ENCODE peak calls at places on chromosomes 2 and 18, in five cellular contexts. Z is neural progenitor cell, X is A549, W is lower lobe of right lung, I is tibial artery. R is an unnamed sample. For H3K4me1, the result is how much of the 10 kb centered on the place peaks cover.

GRCh38 chr2:239223330-239224248 is 177.2 kb downstream of the HDAC4 start:
- DNase-seq in Z (no peak), X (no peak), W (no peak), I (peak), R (peak)

GRCh38 chr2:159875083-159875482 is 77.1 kb upstream of the CD302 start:
- DNase-seq in Z (no peak), X (no peak), W (no peak), I (no peak), R (peak)

GRCh38 chr2:220071716-220072115 is 444.3 kb downstream of the SLC4A3 start:
- DNase-seq in Z (no peak), X (no peak), W (no peak), I (no peak), R (no peak)

GRCh38 chr2:179302764-179303561 is 38.3 kb upstream of the SESTD1 start:
- DNase-seq in Z (no peak), X (no peak), W (no peak), I (no peak), R (no peak)

GRCh38 chr2:85538507-85539360 is at the start of gene MAT2A:
- DNase-seq in Z (peak), X (peak), W (peak), I (peak), R (peak)

GRCh38 chr2:25417715-25418369 is 76.1 kb upstream of the DNMT3A start:
- DNase-seq in Z (no peak), X (no peak), W (no peak), I (no peak), R (no peak)

GRCh38 chr2:33267745-33268144 is 208.7 kb upstream of the RASGRP3 start:
- DNase-seq in Z (no peak), X (no peak), W (no peak), I (no peak), R (no peak)

GRCh38 chr18:67694787-67695186 is 178.3 kb upstream of the DSEL start:
- DNase-seq in Z (no peak), X (no peak), W (no peak), I (no peak), R (peak)

GRCh38 chr2:238643400-238643907 is 204.4 kb upstream of the TWIST2 start:
- DNase-seq in Z (no peak), X (no peak), W (no peak), I (no peak), R (no peak)

GRCh38 chr2:191041418-191042161 is 27.6 kb upstream of the STAT1 start:
- DNase-seq in Z (no peak), X (peak), W (peak), I (no peak), R (peak)

GRCh38 chr2:161424179-161424763 is 8.2 kb downstream of the TBR1 start:
- DNase-seq in Z (peak), X (no peak), W (no peak), I (no peak), R (no peak)

GRCh38 chr18:61893304-61893970 is 630 bp upstream of the RNF152 start:
- DNase-seq in Z (peak), X (peak), W (peak), I (peak), R (peak)

GRCh38 chr2:176768185-176768584 is 444.4 kb upstream of the HNRNPA3 start:
- DNase-seq in Z (no peak), X (no peak), W (no peak), I (no peak), R (peak)

GRCh38 chr2:68214381-68214780 is 38.0 kb downstream of the PPP3R1 start:
- DNase-seq in Z (no peak), X (no peak), W (no peak), I (no peak), R (no peak)

GRCh38 chr18:28087173-28087563 is 89.8 kb downstream of the CDH2 start:
- DNase-seq in Z (no peak), X (no peak), W (no peak), I (no peak), R (no peak)

GRCh38 chr18:43919565-43919964 is 642.3 kb upstream of the SYT4 start:
- DNase-seq in Z (no peak), X (no peak), W (no peak), I (no peak), R (no peak)

GRCh38 chr18:34772887-34773286 is 62.8 kb downstream of the DTNA start:
- DNase-seq in Z (no peak), X (no peak), W (no peak), I (no peak), R (no peak)

GRCh38 chr2:116222793-116223192 is 1591.7 kb upstream of the DDX18 start:
- DNase-seq in Z (no peak), X (no peak), W (no peak), I (no peak), R (no peak)

GRCh38 chr2:234245945-234246344 is 195.4 kb downstream of the SPP2 start:
- DNase-seq in Z (no peak), X (peak), W (no peak), I (no peak), R (no peak)

GRCh38 chr2:9778012-9778411 is 65.3 kb upstream of the TAF1B start:
- DNase-seq in Z (no peak), X (peak), W (peak), I (no peak), R (peak)

GRCh38 chr2:11703700-11704099 is 33.7 kb upstream of the NTSR2 start:
- DNase-seq in Z (no peak), X (no peak), W (no peak), I (no peak), R (no peak)

GRCh38 chr2:9772999-9773904 is 70.0 kb upstream of the TAF1B start:
- DNase-seq in Z (no peak), X (no peak), W (peak), I (no peak), R (no peak)

GRCh38 chr2:151769606-151770005 is 35.3 kb upstream of the NEB start:
- DNase-seq in Z (no peak), X (no peak), W (no peak), I (no peak), R (no peak)

GRCh38 chr2:233380132-233381012 is 26.1 kb downstream of the DGKD start:
- DNase-seq in Z (no peak), X (no peak), W (no peak), I (no peak), R (no peak)

GRCh38 chr2:215171151-215171550 is 32.7 kb upstream of the ABCA12 start:
- DNase-seq in Z (no peak), X (no peak), W (no peak), I (no peak), R (peak)

GRCh38 chr2:26530696-26531095 is 52.8 kb upstream of the OTOF start:
- DNase-seq in Z (no peak), X (no peak), W (no peak), I (no peak), R (no peak)

GRCh38 chr2:44906972-44907371 is 34.5 kb upstream of the SIX3 start:
- DNase-seq in Z (no peak), X (no peak), W (no peak), I (no peak), R (no peak)

GRCh38 chr2:144430722-144431163 is 89.2 kb downstream of the ZEB2 start:
- DNase-seq in Z (no peak), X (no peak), W (no peak), I (peak), R (no peak)

GRCh38 chr2:172735646-172736418 is at the start of gene RAPGEF4:
- DNase-seq in Z (peak), X (peak), W (no peak), I (no peak), R (no peak)

GRCh38 chr2:200405599-200406298 is 99.3 kb downstream of the SPATS2L start:
- DNase-seq in Z (no peak), X (peak), W (no peak), I (no peak), R (peak)

GRCh38 chr18:853471-853870 is 41.4 kb upstream of the YES1 start:
- DNase-seq in Z (no peak), X (no peak), W (no peak), I (no peak), R (no peak)

GRCh38 chr2:43152186-43152585 is 74.2 kb downstream of the ZFP36L2 start:
- DNase-seq in Z (no peak), X (no peak), W (no peak), I (no peak), R (no peak)

GRCh38 chr2:124540805-124541204 is 515.7 kb downstream of the CNTNAP5 start:
- DNase-seq in Z (no peak), X (no peak), W (no peak), I (no peak), R (no peak)

GRCh38 chr18:12435867-12436266 is 28.1 kb downstream of the PRELID3A start:
- DNase-seq in Z (no peak), X (no peak), W (no peak), I (no peak), R (no peak)

GRCh38 chr2:142582317-142582716 is 295.1 kb upstream of the KYNU start:
- DNase-seq in Z (no peak), X (no peak), W (no peak), I (no peak), R (no peak)

GRCh38 chr18:37987901-37988300 is 422.3 kb upstream of the CELF4 start:
- DNase-seq in Z (no peak), X (no peak), W (no peak), I (no peak), R (no peak)

GRCh38 chr2:133841905-133842304 is 273.6 kb upstream of the NCKAP5 start:
- DNase-seq in Z (no peak), X (no peak), W (no peak), I (no peak), R (no peak)

GRCh38 chr2:29254-29653 is 17.1 kb downstream of the FAM110C start:
- DNase-seq in Z (no peak), X (no peak), W (no peak), I (no peak), R (no peak)

GRCh38 chr2:26891-27290 is 19.4 kb downstream of the FAM110C start:
- DNase-seq in Z (no peak), X (no peak), W (no peak), I (no peak), R (no peak)

GRCh38 chr2:24122-24521 is 22.2 kb downstream of the FAM110C start:
- DNase-seq in Z (no peak), X (no peak), W (no peak), I (no peak), R (peak)

GRCh38 chr2:32068-32467 is 14.2 kb downstream of the FAM110C start:
- DNase-seq in Z (no peak), X (no peak), W (no peak), I (no peak), R (no peak)

GRCh38 chr2:28401-28975 is 17.8 kb downstream of the FAM110C start:
- DNase-seq in Z (no peak), X (no peak), W (no peak), I (no peak), R (no peak)
- H3K4me1 ChIP-seq in Z (under half), X (under half), W (under half), I (under half), R (under half)

GRCh38 chr18:24232814-24233213 is 94.0 kb downstream of the CABYR start:
- DNase-seq in Z (no peak), X (no peak), W (no peak), I (no peak), R (no peak)
- H3K4me1 ChIP-seq in Z (under half), X (under half), W (under half), I (under half), R (under half)

GRCh38 chr2:230317366-230317765 is 9.6 kb upstream of the SP140L start:
- DNase-seq in Z (no peak), X (no peak), W (no peak), I (no peak), R (no peak)

GRCh38 chr2:230319211-230319862 is 7.7 kb upstream of the SP140L start:
- DNase-seq in Z (no peak), X (no peak), W (no peak), I (no peak), R (peak)

GRCh38 chr2:230322561-230323384 is 4.2 kb upstream of the SP140L start:
- DNase-seq in Z (no peak), X (no peak), W (no peak), I (no peak), R (no peak)

GRCh38 chr2:230321031-230321430 is 6.0 kb upstream of the SP140L start:
- DNase-seq in Z (no peak), X (no peak), W (no peak), I (no peak), R (no peak)

DNA sequence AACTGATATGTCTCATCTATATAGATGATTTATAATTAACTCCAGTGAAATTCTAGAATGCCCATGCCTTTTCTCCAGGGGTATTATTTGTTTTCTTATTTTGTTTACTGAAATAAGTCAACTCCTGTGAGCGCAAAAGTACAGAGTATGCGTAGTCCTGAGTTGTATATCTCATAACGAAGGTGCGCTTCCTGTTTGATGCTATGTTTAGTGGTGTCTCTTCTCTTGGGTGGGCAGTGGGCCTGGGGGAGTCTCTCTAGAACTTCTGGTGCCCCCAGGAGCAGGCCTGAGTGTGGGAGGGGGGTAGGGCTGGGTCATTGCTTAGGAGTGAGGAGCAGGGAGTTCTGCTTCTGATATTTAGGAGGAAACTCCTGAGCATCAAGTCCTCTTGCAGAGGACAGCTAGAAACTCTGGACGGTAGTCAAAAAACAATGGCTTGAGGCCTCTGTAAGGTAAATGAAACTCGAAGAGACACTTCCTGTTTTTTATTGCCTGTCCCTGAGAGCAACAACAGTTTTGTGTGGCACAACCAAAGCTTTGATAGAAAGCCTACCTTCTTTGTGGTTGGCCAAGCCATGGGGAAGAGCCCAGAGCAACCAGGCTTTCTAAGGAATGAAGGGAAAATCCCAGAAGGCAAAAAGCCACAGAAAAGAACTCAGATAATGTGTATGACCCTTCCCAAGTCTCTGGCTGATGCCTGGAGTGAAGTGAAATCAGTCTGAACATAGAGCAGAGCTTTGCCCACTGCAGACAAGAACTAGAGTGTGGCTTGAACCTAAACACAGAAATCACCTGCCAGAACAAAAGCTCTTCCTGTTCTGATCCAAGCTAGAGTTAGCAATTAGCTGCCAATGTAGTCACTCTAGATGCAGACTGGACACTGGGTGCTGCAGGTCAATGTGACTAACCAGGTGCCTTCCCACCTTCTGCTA is 8.5 kb upstream of the SP140L start:
- DNase-seq in Z (no peak), X (no peak), W (no peak), I (no peak), R (peak)
- H3K4me1 ChIP-seq in Z (under half), X (under half), W (under half), I (under half), R (under half)

GRCh38 chr2:36385603-36386002 is 30.0 kb downstream of the CRIM1 start:
- DNase-seq in Z (no peak), X (no peak), W (no peak), I (no peak), R (no peak)
- H3K4me1 ChIP-seq in Z (under half), X (half or more), W (under half), I (under half), R (under half)

DNA sequence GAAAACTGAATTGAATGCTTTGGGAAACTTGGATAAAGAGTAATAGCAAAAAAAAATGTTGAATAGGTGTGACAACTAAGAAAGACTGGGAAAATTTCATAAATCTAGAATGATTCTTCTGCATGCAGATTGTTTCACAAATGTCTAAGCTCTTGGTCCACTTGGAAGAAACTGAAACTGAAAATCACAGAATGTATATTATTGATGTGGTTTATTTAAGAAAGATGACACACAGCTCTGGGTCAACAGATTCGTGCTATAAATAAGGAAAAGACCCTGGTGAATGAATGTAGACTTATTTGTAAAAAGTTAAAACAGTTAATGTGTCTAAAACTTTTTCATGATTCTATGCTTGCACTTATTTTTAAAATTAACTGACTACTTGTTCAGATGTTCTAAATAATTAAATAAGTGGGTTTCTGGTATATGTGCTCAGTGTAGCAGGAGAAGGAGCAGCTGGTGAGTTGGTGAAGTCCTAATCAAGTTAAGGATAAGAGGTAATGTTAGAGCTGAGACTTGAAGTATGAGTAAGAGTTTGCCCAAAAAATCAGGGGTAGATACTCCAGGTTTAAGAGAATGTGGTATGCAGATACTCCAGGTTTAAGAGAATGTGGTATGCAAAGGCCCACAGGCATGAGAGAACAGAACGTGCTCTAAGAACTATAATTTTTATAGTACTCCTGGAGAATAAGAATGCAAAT is 24.5 kb downstream of the UGP2 start:
- DNase-seq in Z (no peak), X (no peak), W (no peak), I (no peak), R (no peak)
- H3K4me1 ChIP-seq in Z (under half), X (half or more), W (under half), I (under half), R (under half)

GRCh38 chr2:112840068-112840445 is 3.5 kb upstream of the IL1B start:
- DNase-seq in Z (no peak), X (no peak), W (no peak), I (no peak), R (no peak)
- H3K4me1 ChIP-seq in Z (under half), X (under half), W (under half), I (under half), R (under half)

GRCh38 chr2:128378231-128379020 is 59.8 kb upstream of the HS6ST1 start:
- DNase-seq in Z (no peak), X (no peak), W (peak), I (peak), R (no peak)

GRCh38 chr2:128376241-128377041 is 57.8 kb upstream of the HS6ST1 start:
- DNase-seq in Z (no peak), X (no peak), W (peak), I (peak), R (no peak)

GRCh38 chr2:128379021-128380005 is 60.6 kb upstream of the HS6ST1 start:
- DNase-seq in Z (peak), X (no peak), W (peak), I (peak), R (peak)

GRCh38 chr2:128375454-128375853 is 56.8 kb upstream of the HS6ST1 start:
- DNase-seq in Z (no peak), X (no peak), W (peak), I (peak), R (no peak)

DNA sequence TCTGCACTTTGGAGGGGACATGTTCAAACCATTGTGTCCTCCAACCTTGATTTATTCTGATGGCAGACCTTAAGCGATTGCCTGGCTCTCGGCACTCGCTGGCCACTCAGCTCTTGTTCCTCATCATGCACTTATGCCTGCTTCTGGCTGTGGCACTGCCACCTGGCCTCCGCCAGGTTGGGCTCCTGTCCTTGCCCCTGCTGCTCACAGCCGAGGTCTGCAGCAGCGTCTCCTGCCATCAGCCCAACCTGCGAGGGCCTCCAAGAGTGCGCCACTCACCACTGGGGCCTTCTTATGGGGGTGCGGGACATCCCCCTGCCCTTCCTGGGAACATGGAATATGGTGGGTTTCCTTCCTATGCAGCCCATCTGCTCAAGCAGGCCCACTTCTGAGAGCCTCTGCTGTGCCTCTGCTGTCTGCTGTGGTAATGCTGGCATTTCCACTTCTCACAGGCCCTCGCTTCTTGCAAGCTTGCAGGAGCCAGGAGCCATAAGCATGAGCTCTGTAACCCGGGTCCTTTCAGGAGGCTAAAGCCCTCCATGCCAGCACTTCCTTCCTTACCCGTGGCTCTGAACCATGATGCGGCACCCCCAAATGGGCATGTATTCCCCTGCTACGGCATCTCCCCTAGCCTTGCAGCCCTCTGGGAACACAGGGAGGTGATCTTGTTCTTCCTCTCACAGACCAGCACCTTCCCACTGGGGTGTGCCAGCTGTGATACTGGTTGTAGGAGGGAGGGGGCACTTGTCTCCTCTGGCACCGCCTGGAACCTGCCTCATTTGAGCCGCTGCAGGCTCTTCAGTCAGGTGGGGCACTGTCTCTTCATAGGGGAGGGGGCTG is 58.6 kb upstream of the HS6ST1 start:
- DNase-seq in Z (no peak), X (no peak), W (peak), I (peak), R (no peak)
- H3K4me1 ChIP-seq in Z (under half), X (under half), W (half or more), I (under half), R (under half)

GRCh38 chr2:31205186-31205585 is 12.1 kb downstream of the CAPN14 start:
- DNase-seq in Z (no peak), X (no peak), W (no peak), I (no peak), R (no peak)
- H3K4me1 ChIP-seq in Z (under half), X (under half), W (under half), I (under half), R (under half)